ENCODE peak calls at places on chromosomes 16 and 17, in nine cellular contexts. S, L, R, P, H, B, Y, N and V are unnamed samples.

GRCh38 chr16:52090080-52090479 is 456.9 kb downstream of the TOX3 start:
- DNase-seq in S (no peak), L (peak; percentile 42), R (no peak), P (no peak), H (no peak), B (no peak), Y (no peak), N (no peak), V (no peak)

GRCh38 chr16:28930652-28931051 is 1.1 kb upstream of the CD19 start:
- DNase-seq in S (peak; percentile 86), L (peak; percentile 39), R (no peak), P (no peak), H (no peak), B (no peak), Y (no peak), N (no peak), V (no peak)

GRCh38 chr16:50228364-50228868 is 37.9 kb upstream of the ADCY7 start:
- DNase-seq in S (no peak), L (no peak), R (no peak), P (no peak), H (no peak), B (no peak), Y (no peak), N (no peak), V (no peak)

GRCh38 chr17:43645765-43646481 is 15.8 kb downstream of the MEOX1 start:
- DNase-seq in S (no peak), L (no peak), R (no peak), P (peak; percentile 38), H (no peak), B (peak; percentile 45), Y (no peak), N (peak; percentile 89), V (peak; percentile 21)

GRCh38 chr17:18356624-18357023 is 6.7 kb downstream of the SHMT1 start:
- DNase-seq in S (peak; percentile 38), L (no peak), R (no peak), P (peak; percentile 69), H (no peak), B (no peak), Y (no peak), N (peak; percentile 35), V (peak; percentile 62)

GRCh38 chr16:5820472-5820871 is 722.9 kb upstream of the EEF2KMT start:
- DNase-seq in S (no peak), L (no peak), R (no peak), P (no peak), H (no peak), B (no peak), Y (no peak), N (no peak), V (no peak)

GRCh38 chr17:37116802-37117201 is 168.0 kb downstream of the AATF start:
- DNase-seq in S (no peak), L (no peak), R (no peak), P (no peak), H (no peak), B (no peak), Y (no peak), N (no peak), V (no peak)

GRCh38 chr17:78170692-78171590 is 2.6 kb downstream of the SYNGR2 start:
- DNase-seq in S (no peak), L (no peak), R (no peak), P (no peak), H (no peak), B (no peak), Y (no peak), N (no peak), V (no peak)

GRCh38 chr17:8532021-8532420 is 96.3 kb downstream of the NDEL1 start:
- DNase-seq in S (no peak), L (no peak), R (no peak), P (peak; percentile 29), H (no peak), B (peak; percentile 63), Y (no peak), N (no peak), V (peak; percentile 67)

GRCh38 chr17:7883781-7884386 is 4.7 kb upstream of the CHD3 start:
- DNase-seq in S (no peak), L (peak; percentile 48), R (no peak), P (peak; percentile 42), H (peak; percentile 42), B (no peak), Y (no peak), N (no peak), V (no peak)